ENCODE peak calls at places on chromosomes 1 and 21, in nine cellular contexts. J is AG10803, K is testis, E is progenitor cell of endocrine pancreas, F is HFFc6, H is heart right ventricle, D is type B pancreatic cell, I is foreskin fibroblast, P is neural crest cell. S is an unnamed sample.

GRCh38 chr1:66380452-66381212 is 153.3 kb upstream of the SGIP1 start:
- DNase-seq in J (no peak), K (no peak), E (no peak), F (no peak), H (no peak), D (no peak), I (no peak), P (no peak), S (no peak)

GRCh38 chr1:91555074-91555730 is 54.6 kb downstream of the CDC7 start:
- DNase-seq in J (peak; percentile 8), K (no peak), E (no peak), F (peak; percentile 16), H (no peak), D (no peak), I (peak; percentile 46), P (no peak), S (no peak)

GRCh38 chr1:165849336-165850133 is 22.1 kb downstream of the UCK2 start:
- DNase-seq in J (no peak), K (no peak), E (no peak), F (no peak), H (no peak), D (no peak), I (no peak), P (no peak), S (no peak)

GRCh38 chr1:42971848-42972291 is 13.2 kb upstream of the SLC2A1 start:
- DNase-seq in J (peak; percentile 95), K (no peak), E (no peak), F (peak; percentile 76), H (no peak), D (no peak), I (peak; percentile 96), P (no peak), S (no peak)

GRCh38 chr1:33433509-33434362 is 2.8 kb upstream of the PHC2 start:
- DNase-seq in J (peak; percentile 100), K (peak; percentile 34), E (no peak), F (peak; percentile 100), H (peak; percentile 57), D (no peak), I (peak; percentile 99), P (no peak), S (no peak)

GRCh38 chr1:205301220-205301821 is 20.2 kb downstream of the NUAK2 start:
- DNase-seq in J (peak; percentile 97), K (peak; percentile 86), E (peak; percentile 70), F (peak; percentile 78), H (no peak), D (peak; percentile 79), I (peak; percentile 85), P (peak; percentile 61), S (peak; percentile 68)

GRCh38 chr21:31730687-31731111 is 1.2 kb downstream of the SCAF4 start:
- DNase-seq in J (no peak), K (peak; percentile 40), E (no peak), F (peak; percentile 21), H (no peak), D (no peak), I (no peak), P (no peak), S (no peak)

GRCh38 chr1:119007672-119008482 is 19.7 kb upstream of the TBX15 start:
- DNase-seq in J (no peak), K (no peak), E (no peak), F (no peak), H (no peak), D (no peak), I (no peak), P (no peak), S (no peak)

GRCh38 chr1:22340066-22340465 is 111.6 kb upstream of the ZBTB40 start:
- DNase-seq in J (no peak), K (no peak), E (no peak), F (no peak), H (no peak), D (no peak), I (no peak), P (no peak), S (no peak)

GRCh38 chr1:172390243-172390619 is 30.3 kb upstream of the C1orf105 start:
- DNase-seq in J (no peak), K (no peak), E (no peak), F (no peak), H (peak; percentile 29), D (no peak), I (peak; percentile 28), P (no peak), S (no peak)

GRCh38 chr1:31671556-31672201 is 27.0 kb upstream of the PEF1 start:
- DNase-seq in J (no peak), K (no peak), E (no peak), F (no peak), H (no peak), D (no peak), I (no peak), P (no peak), S (no peak)

GRCh38 chr1:95742591-95743089 is 508.6 kb downstream of the RWDD3 start:
- DNase-seq in J (peak; percentile 43), K (no peak), E (no peak), F (no peak), H (peak; percentile 29), D (no peak), I (peak; percentile 4), P (no peak), S (no peak)

GRCh38 chr1:153541641-153542569 is 1.2 kb upstream of the S100A5 start:
- DNase-seq in J (no peak), K (no peak), E (no peak), F (no peak), H (no peak), D (no peak), I (no peak), P (no peak), S (no peak)

DNA sequence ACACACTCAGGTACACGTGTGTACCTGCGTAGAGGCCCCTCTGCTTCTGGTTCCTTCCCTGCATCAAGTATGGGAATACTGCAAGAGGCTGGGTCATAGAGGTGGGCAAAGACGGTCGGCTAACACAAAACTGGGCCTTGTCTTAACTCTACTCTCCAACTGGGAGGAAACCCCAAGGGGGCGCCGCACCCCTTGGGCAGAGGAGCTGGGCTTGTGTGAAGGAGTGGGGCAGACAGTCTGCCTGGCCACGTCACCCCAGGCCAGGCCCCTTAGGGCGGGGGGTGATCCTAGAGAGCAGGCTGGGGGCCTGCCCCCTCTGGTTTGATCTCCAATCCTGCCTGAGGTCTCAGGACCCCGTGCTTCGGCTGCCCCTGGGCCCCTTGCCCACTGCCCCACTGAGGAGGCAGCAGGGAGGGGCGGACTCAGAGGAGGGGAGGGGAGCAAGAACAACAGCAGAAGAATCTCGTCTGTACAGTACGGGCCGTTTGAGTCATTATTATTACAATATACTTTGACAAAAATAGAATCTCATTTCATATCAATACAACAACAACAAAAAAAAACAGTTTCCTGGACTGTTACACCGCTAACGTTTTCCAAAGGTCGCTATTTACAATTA is 34.7 kb downstream of the MEF2D start:
- DNase-seq in J (no peak), K (no peak), E (no peak), F (no peak), H (no peak), D (no peak), I (peak; percentile 43), P (no peak), S (peak; percentile 26)
- TF ChIP-seq CTCF in J (peak; percentile 15), K (no peak), E (peak; percentile 11), F (peak; percentile 69), H (no peak), D (no peak), I (peak; percentile 19), P (no peak), S (no peak)

GRCh38 chr1:177255411-177255810 is 84.7 kb downstream of the BRINP2 start:
- DNase-seq in J (no peak), K (no peak), E (no peak), F (no peak), H (no peak), D (no peak), I (peak; percentile 56), P (no peak), S (no peak)

GRCh38 chr1:177257128-177257527 is 86.4 kb downstream of the BRINP2 start:
- DNase-seq in J (no peak), K (no peak), E (no peak), F (no peak), H (no peak), D (no peak), I (no peak), P (no peak), S (no peak)

GRCh38 chr1:177257596-177257995 is 86.8 kb downstream of the BRINP2 start:
- DNase-seq in J (no peak), K (no peak), E (no peak), F (no peak), H (no peak), D (no peak), I (no peak), P (no peak), S (no peak)

GRCh38 chr1:177252877-177253276 is 82.1 kb downstream of the BRINP2 start:
- DNase-seq in J (no peak), K (no peak), E (no peak), F (no peak), H (no peak), D (no peak), I (no peak), P (no peak), S (no peak)

GRCh38 chr1:177256153-177256814 is 85.5 kb downstream of the BRINP2 start:
- DNase-seq in J (peak; percentile 76), K (peak; percentile 80), E (peak; percentile 37), F (peak; percentile 71), H (peak; percentile 70), D (no peak), I (peak; percentile 89), P (peak; percentile 21), S (peak; percentile 75)
- TF ChIP-seq CTCF in J (peak; percentile 61), K (peak; percentile 60), E (peak; percentile 69), F (peak; percentile 73), H (peak; percentile 70), D (peak; percentile 68), I (peak; percentile 66), P (peak; percentile 63), S (peak; percentile 70)

DNA sequence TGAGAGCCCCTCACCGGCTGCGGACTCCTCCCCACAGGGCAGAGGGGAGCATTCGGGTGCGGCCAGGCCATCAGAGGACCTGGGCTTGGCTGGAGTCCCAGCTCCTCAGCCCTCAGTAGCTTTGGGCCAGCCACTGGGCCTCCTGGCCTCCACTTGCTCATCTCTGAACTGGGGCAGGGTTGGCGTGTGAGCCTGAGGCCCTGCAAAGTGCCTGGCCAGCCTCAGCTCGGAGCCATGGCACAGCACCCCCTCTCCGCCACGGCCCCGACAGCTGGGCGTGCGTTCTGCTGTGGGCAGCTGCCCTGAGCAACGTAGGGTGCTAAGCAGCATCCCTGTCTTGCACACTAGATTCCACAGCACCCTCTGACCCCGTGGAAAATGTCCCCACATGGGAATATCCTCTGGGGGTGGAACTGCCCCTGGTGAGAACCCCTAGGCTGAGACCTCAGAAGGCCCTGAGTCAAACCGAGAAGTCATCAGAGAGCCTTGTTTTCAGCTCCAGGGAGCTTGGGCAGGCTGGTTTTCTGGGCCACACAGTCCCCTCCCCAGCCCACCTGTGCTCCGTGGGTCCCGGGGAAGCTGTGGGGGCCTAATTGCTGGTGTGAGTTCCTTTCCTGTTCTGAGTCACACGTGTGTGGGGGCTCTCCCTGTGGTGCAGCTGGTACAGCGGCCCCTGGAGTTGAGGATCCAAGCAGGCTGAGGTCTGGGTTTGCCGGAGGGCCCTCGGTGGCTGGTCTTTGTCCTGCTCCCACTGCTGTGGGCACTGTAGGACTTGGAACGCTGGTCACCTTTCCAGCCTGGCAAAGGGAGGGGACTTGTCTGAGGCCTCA is 24.5 kb downstream of the TP73 start:
- DNase-seq in J (no peak), K (no peak), E (no peak), F (no peak), H (no peak), D (no peak), I (no peak), P (no peak), S (no peak)
- TF ChIP-seq CTCF in J (no peak), K (no peak), E (no peak), F (no peak), H (no peak), D (no peak), I (no peak), P (no peak), S (no peak)

GRCh38 chr21:30408782-30409494 is 13.1 kb downstream of the KRTAP13-1 start:
- DNase-seq in J (peak; percentile 22), K (peak; percentile 87), E (peak; percentile 48), F (no peak), H (peak; percentile 26), D (no peak), I (peak; percentile 52), P (peak; percentile 46), S (peak; percentile 49)
- TF ChIP-seq CTCF in J (peak; percentile 27), K (peak; percentile 18), E (peak; percentile 70), F (peak; percentile 10), H (peak; percentile 19), D (peak; percentile 70), I (no peak), P (peak; percentile 70), S (peak; percentile 29)

S was measured in endothelial cell.